ENCODE peak calls at places on chromosomes 12 and 14, in five cellular contexts. M, O, X, C and S are unnamed samples.

GRCh38 chr12:5022465-5023061 is 21.1 kb upstream of the KCNA5 start:
- DNase-seq in M (peak), O (peak), X (peak), C (peak), S (no peak)

GRCh38 chr12:132302466-132303358 is 26.7 kb downstream of the GALNT9 start:
- DNase-seq in M (no peak), O (no peak), X (no peak), C (no peak), S (no peak)

GRCh38 chr12:90842477-90842876 is 112.5 kb downstream of the CCER1 start:
- DNase-seq in M (no peak), O (no peak), X (no peak), C (no peak), S (no peak)

GRCh38 chr12:46553266-46553665 is 180.7 kb upstream of the SLC38A2 start:
- DNase-seq in M (no peak), O (no peak), X (no peak), C (no peak), S (no peak)

GRCh38 chr12:113259499-113259953 is 38.3 kb downstream of the TPCN1 start:
- DNase-seq in M (peak), O (no peak), X (no peak), C (no peak), S (no peak)

GRCh38 chr12:90978117-90978770 is 23.3 kb upstream of the CCER1 start:
- DNase-seq in M (peak), O (peak), X (no peak), C (no peak), S (no peak)

GRCh38 chr14:103880334-103880985 is 33.1 kb upstream of the PPP1R13B start:
- DNase-seq in M (no peak), O (peak), X (no peak), C (peak), S (no peak)

GRCh38 chr14:97177016-97177415 is 379.8 kb downstream of the VRK1 start:
- DNase-seq in M (peak), O (no peak), X (no peak), C (peak), S (no peak)

GRCh38 chr12:130225347-130225746 is 63.1 kb downstream of the FZD10 start:
- DNase-seq in M (no peak), O (no peak), X (no peak), C (no peak), S (no peak)

GRCh38 chr12:124248862-124249825 is 45.7 kb upstream of the RFLNA start:
- DNase-seq in M (no peak), O (peak), X (no peak), C (no peak), S (no peak)

GRCh38 chr12:15962760-15963159 is 51.6 kb downstream of the DERA start:
- DNase-seq in M (no peak), O (no peak), X (no peak), C (no peak), S (no peak)

GRCh38 chr12:49137476-49137875 is 6.3 kb upstream of the TUBA1B start:
- DNase-seq in M (no peak), O (no peak), X (no peak), C (no peak), S (no peak)

GRCh38 chr14:75258079-75258802 is 20.4 kb upstream of the FOS start:
- DNase-seq in M (no peak), O (peak), X (no peak), C (no peak), S (no peak)

GRCh38 chr14:89588016-89588415 is 171.0 kb upstream of the FOXN3 start:
- DNase-seq in M (no peak), O (no peak), X (no peak), C (no peak), S (no peak)

GRCh38 chr12:119803391-119803791 is 73.7 kb downstream of the CIT start:
- DNase-seq in M (peak), O (no peak), X (no peak), C (no peak), S (no peak)